ENCODE peak calls at places on chromosomes 12 and 14, in eight cellular contexts. F is A549, W is CD14-positive monocyte, O is B cell, Z is BJ, V is thoracic aorta, D is HFFc6, K is cardiac muscle cell. R is an unnamed sample.

GRCh38 chr12:129531004-129531403 is 372.8 kb downstream of the TMEM132D start:
- DNase-seq in O (no peak), F (no peak), D (no peak), K (no peak), W (no peak), Z (no peak), V (no peak), R (no peak)

GRCh38 chr12:76236640-76237039 is 111.6 kb downstream of the BBS10 start:
- DNase-seq in K (peak; percentile 22), Z (no peak), F (peak; percentile 73), O (no peak), W (no peak), D (peak; percentile 45), V (no peak), R (no peak)

GRCh38 chr12:123580772-123581171 is 3.6 kb upstream of the TMED2 start:
- DNase-seq in D (no peak), Z (no peak), O (no peak), W (no peak), V (no peak), F (no peak), K (no peak), R (no peak)

GRCh38 chr12:98295681-98296080 is 219.7 kb upstream of the TMPO start:
- DNase-seq in F (no peak), V (no peak), K (no peak), D (no peak), W (no peak), O (no peak), Z (no peak), R (no peak)

GRCh38 chr14:97917169-97917568 is 1120.0 kb downstream of the VRK1 start:
- DNase-seq in O (no peak), Z (no peak), K (no peak), D (no peak), W (no peak), F (no peak), V (no peak), R (no peak)

GRCh38 chr12:13386269-13387039 is 189.9 kb downstream of the EMP1 start:
- DNase-seq in D (no peak), K (no peak), V (no peak), O (no peak), Z (no peak), F (no peak), W (no peak), R (no peak)

GRCh38 chr12:30996255-30996654 is 69.7 kb downstream of the TSPAN11 start:
- DNase-seq in W (no peak), K (peak; percentile 67), V (no peak), F (no peak), D (no peak), Z (no peak), O (no peak), R (no peak)

GRCh38 chr12:31518680-31519227 is 72.2 kb downstream of the DENND5B start:
- DNase-seq in V (no peak), W (no peak), Z (peak; percentile 99), K (peak; percentile 99), F (peak; percentile 97), D (peak; percentile 99), O (no peak), R (peak; percentile 95)

GRCh38 chr14:73255005-73255400 is 17.7 kb downstream of the PAPLN start:
- DNase-seq in F (no peak), O (peak; percentile 18), D (no peak), K (no peak), Z (no peak), W (no peak), V (no peak), R (no peak)

GRCh38 chr14:44912041-44912869 is 49.5 kb downstream of the KLHL28 start:
- DNase-seq in K (peak; percentile 6), D (no peak), Z (no peak), V (no peak), W (no peak), F (no peak), O (no peak), R (no peak)

GRCh38 chr12:59357811-59358210 is 238.0 kb upstream of the SLC16A7 start:
- DNase-seq in D (no peak), V (no peak), W (no peak), O (no peak), Z (no peak), K (no peak), F (no peak), R (no peak)

GRCh38 chr12:121953293-121953692 is 34.9 kb downstream of the CFAP251 start:
- DNase-seq in K (no peak), F (no peak), D (no peak), V (no peak), O (no peak), Z (no peak), W (no peak), R (no peak)

GRCh38 chr14:92615451-92615850 is 101.9 kb downstream of the RIN3 start:
- DNase-seq in F (no peak), O (peak; percentile 70), Z (no peak), K (no peak), W (no peak), D (no peak), V (no peak), R (no peak)

GRCh38 chr12:2925322-2925995 is 33.7 kb upstream of the TEAD4 start:
- DNase-seq in K (no peak), W (no peak), F (no peak), Z (no peak), D (peak; percentile 32), V (no peak), O (no peak), R (no peak)

GRCh38 chr12:114430306-114430705 is 24.4 kb upstream of the TBX5 start:
- DNase-seq in D (peak; percentile 96), O (no peak), K (peak; percentile 92), Z (peak; percentile 94), W (no peak), V (no peak), F (no peak), R (peak; percentile 97)

GRCh38 chr14:105022276-105022670 is 1.4 kb upstream of the CDCA4 start:
- DNase-seq in Z (no peak), W (no peak), V (no peak), O (no peak), K (no peak), D (no peak), F (no peak), R (no peak)
- TF ChIP-seq CTCF in Z (no peak), W (no peak), V (no peak), O (no peak), K (no peak), D (no peak), F (no peak), R (no peak)

GRCh38 chr14:51365241-51365940 is 125.3 kb downstream of the TMX1 start:
- DNase-seq in V (no peak), F (no peak), D (no peak), K (peak; percentile 67), W (no peak), O (no peak), Z (no peak), R (no peak)

GRCh38 chr14:51370758-51371386 is 130.8 kb downstream of the TMX1 start:
- DNase-seq in D (no peak), W (no peak), O (no peak), V (no peak), F (no peak), Z (no peak), K (peak; percentile 18), R (no peak)

GRCh38 chr14:51367600-51367931 is 127.5 kb downstream of the TMX1 start:
- DNase-seq in W (no peak), Z (peak; percentile 94), V (no peak), D (peak; percentile 72), F (no peak), K (peak; percentile 24), O (no peak), R (peak; percentile 70)

GRCh38 chr14:51368721-51369163 is 128.7 kb downstream of the TMX1 start:
- DNase-seq in W (no peak), V (no peak), Z (peak; percentile 95), D (peak; percentile 79), O (no peak), F (no peak), K (peak; percentile 94), R (peak; percentile 90)

GRCh38 chr14:51369814-51370213 is 129.8 kb downstream of the TMX1 start:
- DNase-seq in O (no peak), K (no peak), W (no peak), D (no peak), F (peak; percentile 5), Z (no peak), V (no peak), R (no peak)
- TF ChIP-seq CTCF in O (no peak), K (peak; percentile 17), W (peak; percentile 15), D (peak; percentile 47), F (peak; percentile 49), Z (no peak), V (no peak), R (peak; percentile 17)

GRCh38 chr14:104370256-104370870 is 209.2 kb upstream of the C14orf180 start:
- DNase-seq in O (no peak), D (no peak), W (no peak), K (no peak), V (no peak), F (peak; percentile 49), Z (no peak), R (no peak)
- TF ChIP-seq CTCF in O (no peak), D (no peak), W (no peak), K (no peak), V (no peak), F (peak; percentile 35), Z (peak; percentile 11), R (no peak)

GRCh38 chr12:51415931-51416330 is 8.7 kb upstream of the SLC4A8 start:
- DNase-seq in D (no peak), V (no peak), Z (no peak), K (no peak), F (no peak), W (no peak), O (no peak), R (no peak)

GRCh38 chr12:51417826-51418225 is 6.8 kb upstream of the SLC4A8 start:
- DNase-seq in O (no peak), V (no peak), W (no peak), F (no peak), D (no peak), K (no peak), Z (no peak), R (no peak)

GRCh38 chr12:51421266-51421884 is 3.3 kb upstream of the SLC4A8 start:
- DNase-seq in O (peak; percentile 42), W (no peak), K (peak; percentile 84), Z (peak; percentile 4), V (no peak), F (peak; percentile 76), D (peak; percentile 71), R (peak; percentile 27)

GRCh38 chr12:51424094-51424661 is 453 bp upstream of the SLC4A8 start:
- DNase-seq in D (no peak), O (no peak), F (no peak), K (no peak), V (no peak), Z (peak; percentile 33), W (no peak), R (no peak)

DNA sequence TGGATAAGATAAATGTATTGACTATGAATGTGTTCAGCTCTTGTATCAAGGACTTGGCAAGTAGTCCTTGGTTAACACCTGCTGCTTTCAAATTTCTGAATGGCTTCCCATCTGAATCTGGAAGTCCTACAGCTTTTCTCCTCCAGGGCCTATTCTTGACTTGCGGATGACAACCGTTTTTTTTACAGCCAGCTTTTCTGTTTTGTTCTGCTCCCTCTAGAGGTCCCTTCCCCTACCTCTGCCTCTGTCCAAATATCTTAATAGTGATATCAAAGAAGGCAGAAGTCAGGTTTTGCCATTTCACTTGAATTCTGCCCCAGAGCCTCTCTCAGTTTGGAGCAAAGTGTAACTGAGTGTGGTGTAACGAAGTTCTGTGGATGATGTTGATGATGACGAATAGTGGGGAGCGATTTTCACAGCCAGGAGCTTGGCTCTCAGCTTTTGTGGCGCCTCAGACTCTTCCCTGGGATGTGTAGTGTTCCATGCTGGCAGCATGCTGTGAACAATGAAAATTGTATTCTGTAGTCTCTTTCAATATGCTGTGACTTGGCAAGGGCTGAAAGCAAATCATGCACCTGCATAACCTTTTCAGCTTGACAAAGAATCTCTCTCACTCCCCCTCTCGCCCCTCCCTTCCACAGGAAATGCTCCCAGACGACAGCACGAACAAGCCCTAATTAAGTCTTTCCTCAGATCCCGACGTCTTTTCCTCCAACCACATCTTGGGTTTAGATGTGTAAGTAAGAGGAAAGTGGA is 5.0 kb upstream of the SLC4A8 start:
- DNase-seq in W (no peak), F (peak; percentile 21), V (no peak), Z (no peak), D (peak; percentile 15), K (no peak), O (no peak), R (no peak)
- TF ChIP-seq CTCF in W (no peak), F (no peak), V (no peak), Z (peak; percentile 19), D (peak; percentile 38), K (no peak), O (no peak), R (peak; percentile 17)

R was measured in HFF-Myc.